ENCODE peak calls at places on chromosomes 4 and X, in eight cellular contexts. One of them, this sample, is unnamed.

GRCh38 chrX:103615781-103616180 is 8.0 kb downstream of the TCEAL3 start:
- DNase-seq in H7: no peak
- DNase-seq in fibroblast of the aortic adventitia: no peak
- DNase-seq in A549: no peak
- DNase-seq in CD4-positive, alpha-beta memory T cell: no peak
- DNase-seq in cardiac muscle cell: no peak
- DNase-seq in tibial nerve: no peak
- DNase-seq in fibroblast of mammary gland: peak
- DNase-seq in this sample: no peak

GRCh38 chr4:135240796-135241195 is 1039.2 kb upstream of the PABPC4L start:
- DNase-seq in H7: no peak
- DNase-seq in fibroblast of the aortic adventitia: peak
- DNase-seq in A549: no peak
- DNase-seq in CD4-positive, alpha-beta memory T cell: no peak
- DNase-seq in cardiac muscle cell: peak
- DNase-seq in tibial nerve: no peak
- DNase-seq in fibroblast of mammary gland: peak
- DNase-seq in this sample: no peak

GRCh38 chrX:3532571-3532970 is 180.9 kb downstream of the PRKX start:
- DNase-seq in H7: no peak
- DNase-seq in fibroblast of the aortic adventitia: no peak
- DNase-seq in A549: no peak
- DNase-seq in CD4-positive, alpha-beta memory T cell: no peak
- DNase-seq in cardiac muscle cell: no peak
- DNase-seq in tibial nerve: no peak
- DNase-seq in fibroblast of mammary gland: no peak
- DNase-seq in this sample: no peak

GRCh38 chr4:69057620-69058409 is 38.5 kb upstream of the UGT2B7 start:
- DNase-seq in H7: peak
- DNase-seq in fibroblast of the aortic adventitia: peak
- DNase-seq in A549: no peak
- DNase-seq in CD4-positive, alpha-beta memory T cell: no peak
- DNase-seq in cardiac muscle cell: peak
- DNase-seq in tibial nerve: no peak
- DNase-seq in fibroblast of mammary gland: no peak
- DNase-seq in this sample: no peak

GRCh38 chr4:107825072-107825789 is 499 bp downstream of the SGMS2 start:
- DNase-seq in H7: peak
- DNase-seq in fibroblast of the aortic adventitia: peak
- DNase-seq in A549: peak
- DNase-seq in CD4-positive, alpha-beta memory T cell: no peak
- DNase-seq in cardiac muscle cell: peak
- DNase-seq in tibial nerve: peak
- DNase-seq in fibroblast of mammary gland: peak
- DNase-seq in this sample: peak

GRCh38 chr4:20159516-20159915 is 92.2 kb upstream of the SLIT2 start:
- DNase-seq in H7: no peak
- DNase-seq in fibroblast of the aortic adventitia: no peak
- DNase-seq in A549: no peak
- DNase-seq in CD4-positive, alpha-beta memory T cell: no peak
- DNase-seq in cardiac muscle cell: no peak
- DNase-seq in tibial nerve: no peak
- DNase-seq in fibroblast of mammary gland: no peak
- DNase-seq in this sample: no peak

GRCh38 chrX:111431007-111431406 is 19.0 kb upstream of the DCX start:
- DNase-seq in H7: no peak
- DNase-seq in fibroblast of the aortic adventitia: no peak
- DNase-seq in A549: no peak
- DNase-seq in CD4-positive, alpha-beta memory T cell: no peak
- DNase-seq in cardiac muscle cell: no peak
- DNase-seq in tibial nerve: no peak
- DNase-seq in fibroblast of mammary gland: no peak
- DNase-seq in this sample: no peak

GRCh38 chr4:41835321-41835995 is 86.9 kb upstream of the PHOX2B start:
- DNase-seq in H7: no peak
- DNase-seq in fibroblast of the aortic adventitia: no peak
- DNase-seq in A549: no peak
- DNase-seq in CD4-positive, alpha-beta memory T cell: no peak
- DNase-seq in cardiac muscle cell: no peak
- DNase-seq in tibial nerve: no peak
- DNase-seq in fibroblast of mammary gland: no peak
- DNase-seq in this sample: no peak

GRCh38 chr4:16238304-16238703 is 12.0 kb upstream of the TAPT1 start:
- DNase-seq in H7: no peak
- DNase-seq in fibroblast of the aortic adventitia: no peak
- DNase-seq in A549: no peak
- DNase-seq in CD4-positive, alpha-beta memory T cell: no peak
- DNase-seq in cardiac muscle cell: no peak
- DNase-seq in tibial nerve: no peak
- DNase-seq in fibroblast of mammary gland: no peak
- DNase-seq in this sample: no peak

GRCh38 chr4:16245241-16245640 is 19.0 kb upstream of the TAPT1 start:
- DNase-seq in H7: no peak
- DNase-seq in fibroblast of the aortic adventitia: no peak
- DNase-seq in A549: no peak
- DNase-seq in CD4-positive, alpha-beta memory T cell: no peak
- DNase-seq in cardiac muscle cell: no peak
- DNase-seq in tibial nerve: no peak
- DNase-seq in fibroblast of mammary gland: no peak
- DNase-seq in this sample: no peak

GRCh38 chr4:16240300-16240699 is 14.0 kb upstream of the TAPT1 start:
- DNase-seq in H7: no peak
- DNase-seq in fibroblast of the aortic adventitia: no peak
- DNase-seq in A549: no peak
- DNase-seq in CD4-positive, alpha-beta memory T cell: no peak
- DNase-seq in cardiac muscle cell: no peak
- DNase-seq in tibial nerve: no peak
- DNase-seq in fibroblast of mammary gland: no peak
- DNase-seq in this sample: no peak

GRCh38 chr4:16239086-16239485 is 12.8 kb upstream of the TAPT1 start:
- DNase-seq in H7: no peak
- DNase-seq in fibroblast of the aortic adventitia: no peak
- DNase-seq in A549: no peak
- DNase-seq in CD4-positive, alpha-beta memory T cell: no peak
- DNase-seq in cardiac muscle cell: no peak
- DNase-seq in tibial nerve: no peak
- DNase-seq in fibroblast of mammary gland: no peak
- DNase-seq in this sample: no peak

GRCh38 chr4:16243285-16243684 is 17.0 kb upstream of the TAPT1 start:
- DNase-seq in H7: no peak
- DNase-seq in fibroblast of the aortic adventitia: no peak
- DNase-seq in A549: no peak
- DNase-seq in CD4-positive, alpha-beta memory T cell: no peak
- DNase-seq in cardiac muscle cell: no peak
- DNase-seq in tibial nerve: no peak
- DNase-seq in fibroblast of mammary gland: no peak
- DNase-seq in this sample: no peak
- H3K4me3 ChIP-seq in H7: no peak
- H3K4me3 ChIP-seq in fibroblast of the aortic adventitia: no peak
- H3K4me3 ChIP-seq in A549: no peak
- H3K4me3 ChIP-seq in CD4-positive, alpha-beta memory T cell: no peak
- H3K4me3 ChIP-seq in cardiac muscle cell: no peak
- H3K4me3 ChIP-seq in tibial nerve: no peak
- H3K4me3 ChIP-seq in fibroblast of mammary gland: no peak
- H3K4me3 ChIP-seq in this sample: no peak

GRCh38 chr4:101667348-101667747 is 123.2 kb upstream of the BANK1 start:
- DNase-seq in H7: no peak
- DNase-seq in fibroblast of the aortic adventitia: peak
- DNase-seq in A549: no peak
- DNase-seq in CD4-positive, alpha-beta memory T cell: no peak
- DNase-seq in cardiac muscle cell: no peak
- DNase-seq in tibial nerve: no peak
- DNase-seq in fibroblast of mammary gland: peak
- DNase-seq in this sample: no peak

GRCh38 chr4:101669832-101670188 is 120.7 kb upstream of the BANK1 start:
- DNase-seq in H7: no peak
- DNase-seq in fibroblast of the aortic adventitia: peak
- DNase-seq in A549: no peak
- DNase-seq in CD4-positive, alpha-beta memory T cell: no peak
- DNase-seq in cardiac muscle cell: no peak
- DNase-seq in tibial nerve: no peak
- DNase-seq in fibroblast of mammary gland: no peak
- DNase-seq in this sample: no peak

GRCh38 chr4:101670370-101670769 is 120.2 kb upstream of the BANK1 start:
- DNase-seq in H7: no peak
- DNase-seq in fibroblast of the aortic adventitia: no peak
- DNase-seq in A549: no peak
- DNase-seq in CD4-positive, alpha-beta memory T cell: no peak
- DNase-seq in cardiac muscle cell: no peak
- DNase-seq in tibial nerve: peak
- DNase-seq in fibroblast of mammary gland: no peak
- DNase-seq in this sample: no peak

GRCh38 chr4:101670897-101671296 is 119.6 kb upstream of the BANK1 start:
- DNase-seq in H7: no peak
- DNase-seq in fibroblast of the aortic adventitia: peak
- DNase-seq in A549: no peak
- DNase-seq in CD4-positive, alpha-beta memory T cell: no peak
- DNase-seq in cardiac muscle cell: no peak
- DNase-seq in tibial nerve: no peak
- DNase-seq in fibroblast of mammary gland: no peak
- DNase-seq in this sample: peak

DNA sequence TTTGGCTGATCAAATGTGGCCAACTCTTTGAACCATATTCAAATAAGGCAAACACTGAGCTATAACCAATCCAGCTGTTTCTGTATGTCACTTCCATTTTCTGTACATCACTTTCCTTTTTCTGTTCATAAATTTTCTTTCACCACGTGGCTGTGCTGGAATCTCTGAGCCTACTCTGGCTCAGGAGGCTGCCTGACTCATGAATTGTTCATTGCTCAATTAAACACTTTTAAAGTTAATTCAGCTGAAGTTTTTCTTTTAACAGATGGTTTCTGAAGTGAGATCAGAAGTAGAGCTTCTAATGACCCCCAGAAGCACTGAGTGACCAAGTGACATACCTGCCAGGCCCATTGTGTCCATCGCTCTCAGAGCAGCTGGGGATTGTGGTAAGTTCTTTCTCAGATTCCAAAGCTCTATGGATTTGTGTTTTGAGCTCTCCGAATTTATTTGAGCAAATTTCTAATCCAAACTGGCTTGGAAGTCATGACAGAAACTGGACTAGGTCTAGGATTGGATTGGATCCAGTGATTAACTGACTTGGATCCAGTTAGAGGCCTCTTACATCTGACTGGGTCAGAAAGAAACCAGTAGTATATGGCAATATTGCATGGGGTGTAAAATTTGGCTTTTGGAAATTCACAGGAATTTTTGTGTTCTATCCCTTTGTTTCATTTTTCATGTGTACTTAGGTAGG is 121.2 kb upstream of the BANK1 start:
- DNase-seq in H7: no peak
- DNase-seq in fibroblast of the aortic adventitia: peak
- DNase-seq in A549: no peak
- DNase-seq in CD4-positive, alpha-beta memory T cell: no peak
- DNase-seq in cardiac muscle cell: no peak
- DNase-seq in tibial nerve: no peak
- DNase-seq in fibroblast of mammary gland: peak
- DNase-seq in this sample: no peak
- H3K4me3 ChIP-seq in H7: no peak
- H3K4me3 ChIP-seq in fibroblast of the aortic adventitia: no peak
- H3K4me3 ChIP-seq in A549: no peak
- H3K4me3 ChIP-seq in CD4-positive, alpha-beta memory T cell: no peak
- H3K4me3 ChIP-seq in cardiac muscle cell: no peak
- H3K4me3 ChIP-seq in tibial nerve: no peak
- H3K4me3 ChIP-seq in fibroblast of mammary gland: no peak
- H3K4me3 ChIP-seq in this sample: no peak

GRCh38 chr4:1656986-1657385 is 27.1 kb downstream of the FAM53A start:
- DNase-seq in H7: peak
- DNase-seq in fibroblast of the aortic adventitia: no peak
- DNase-seq in A549: no peak
- DNase-seq in CD4-positive, alpha-beta memory T cell: no peak
- DNase-seq in cardiac muscle cell: no peak
- DNase-seq in tibial nerve: no peak
- DNase-seq in fibroblast of mammary gland: no peak
- DNase-seq in this sample: no peak

GRCh38 chr4:1658581-1658980 is 25.5 kb downstream of the FAM53A start:
- DNase-seq in H7: peak
- DNase-seq in fibroblast of the aortic adventitia: no peak
- DNase-seq in A549: no peak
- DNase-seq in CD4-positive, alpha-beta memory T cell: no peak
- DNase-seq in cardiac muscle cell: no peak
- DNase-seq in tibial nerve: no peak
- DNase-seq in fibroblast of mammary gland: no peak
- DNase-seq in this sample: no peak

GRCh38 chr4:1659104-1659725 is 24.9 kb downstream of the FAM53A start:
- DNase-seq in H7: peak
- DNase-seq in fibroblast of the aortic adventitia: no peak
- DNase-seq in A549: no peak
- DNase-seq in CD4-positive, alpha-beta memory T cell: no peak
- DNase-seq in cardiac muscle cell: no peak
- DNase-seq in tibial nerve: no peak
- DNase-seq in fibroblast of mammary gland: no peak
- DNase-seq in this sample: no peak

GRCh38 chr4:1656132-1656531 is 28.0 kb downstream of the FAM53A start:
- DNase-seq in H7: peak
- DNase-seq in fibroblast of the aortic adventitia: no peak
- DNase-seq in A549: no peak
- DNase-seq in CD4-positive, alpha-beta memory T cell: no peak
- DNase-seq in cardiac muscle cell: no peak
- DNase-seq in tibial nerve: no peak
- DNase-seq in fibroblast of mammary gland: no peak
- DNase-seq in this sample: no peak

GRCh38 chr4:1658146-1658545 is 26.0 kb downstream of the FAM53A start:
- DNase-seq in H7: no peak
- DNase-seq in fibroblast of the aortic adventitia: no peak
- DNase-seq in A549: no peak
- DNase-seq in CD4-positive, alpha-beta memory T cell: no peak
- DNase-seq in cardiac muscle cell: no peak
- DNase-seq in tibial nerve: no peak
- DNase-seq in fibroblast of mammary gland: no peak
- DNase-seq in this sample: no peak
- H3K4me3 ChIP-seq in H7: no peak
- H3K4me3 ChIP-seq in fibroblast of the aortic adventitia: no peak
- H3K4me3 ChIP-seq in A549: no peak
- H3K4me3 ChIP-seq in CD4-positive, alpha-beta memory T cell: no peak
- H3K4me3 ChIP-seq in cardiac muscle cell: no peak
- H3K4me3 ChIP-seq in tibial nerve: no peak
- H3K4me3 ChIP-seq in fibroblast of mammary gland: no peak
- H3K4me3 ChIP-seq in this sample: no peak

DNA sequence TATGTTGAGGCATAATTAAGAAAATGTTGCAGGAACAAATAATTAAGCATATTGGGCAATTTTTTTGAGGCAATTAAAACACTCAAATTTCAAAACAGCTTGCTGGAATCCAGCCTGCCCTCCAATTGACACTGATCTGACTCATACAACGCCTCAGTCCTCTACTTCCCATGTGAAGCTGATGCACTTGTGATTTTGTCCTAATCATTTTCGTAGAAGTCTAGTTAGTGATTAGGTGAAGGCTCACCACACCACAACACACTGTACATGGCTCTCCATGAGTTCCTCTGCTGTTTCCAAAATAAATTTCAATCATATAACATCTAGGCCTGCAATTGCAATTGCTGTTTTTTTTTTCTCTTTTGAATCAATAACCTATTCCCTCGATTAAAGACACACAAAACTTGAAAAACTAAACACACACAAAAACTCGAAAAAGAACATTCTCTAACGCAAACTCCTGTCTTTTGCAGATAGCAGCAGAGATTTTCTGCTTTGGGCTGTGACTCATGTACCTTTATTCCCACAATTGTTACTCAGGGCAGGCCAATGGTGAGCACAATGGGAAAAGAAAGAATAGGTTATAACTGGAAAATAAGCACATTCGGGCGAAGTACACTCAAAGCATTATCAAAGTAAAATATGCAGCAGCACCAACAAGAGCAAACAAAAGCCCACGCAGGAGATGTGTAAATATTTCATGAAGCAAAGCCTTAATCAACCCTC is 1.7 kb downstream of the GPRIN3 start:
- DNase-seq in H7: no peak
- DNase-seq in fibroblast of the aortic adventitia: no peak
- DNase-seq in A549: no peak
- DNase-seq in CD4-positive, alpha-beta memory T cell: no peak
- DNase-seq in cardiac muscle cell: peak
- DNase-seq in tibial nerve: no peak
- DNase-seq in fibroblast of mammary gland: peak
- DNase-seq in this sample: no peak
- H3K4me3 ChIP-seq in H7: no peak
- H3K4me3 ChIP-seq in fibroblast of the aortic adventitia: no peak
- H3K4me3 ChIP-seq in A549: peak
- H3K4me3 ChIP-seq in CD4-positive, alpha-beta memory T cell: peak
- H3K4me3 ChIP-seq in cardiac muscle cell: peak
- H3K4me3 ChIP-seq in tibial nerve: no peak
- H3K4me3 ChIP-seq in fibroblast of mammary gland: no peak
- H3K4me3 ChIP-seq in this sample: peak

This sample was measured in psoas muscle.